ENCODE peak calls at places on chromosomes 11 and 22, in five cellular contexts. C is HS-27A; Q is astrocyte of the cerebellum; M is hypothalamus; K is stimulated activated CD4-positive, alpha-beta T cell treated with anti-CD3 and anti-CD28 coated beads, Interleukin-4, amount 100 ng/mL, for 48 hours. U is an unnamed sample.

GRCh38 chr11:60925685-60926267 is 1.5 kb downstream of the TMEM132A start:
- DNase-seq in C (no peak), K (no peak), M (no peak), Q (no peak), U (no peak)

GRCh38 chr11:94132152-94132558 is 3.5 kb downstream of the PANX1 start:
- DNase-seq in M (no peak), C (no peak), Q (peak; percentile 61), K (no peak), U (no peak)

GRCh38 chr11:64996710-64997380 is at the start of gene BATF2:
- DNase-seq in K (no peak), Q (no peak), M (peak; percentile 59), C (peak; percentile 40), U (no peak)

GRCh38 chr11:66324626-66325025 is 7.8 kb upstream of the CD248 start:
- DNase-seq in M (no peak), K (no peak), C (no peak), Q (no peak), U (no peak)

GRCh38 chr11:69524291-69524882 is 42.9 kb downstream of the LINC01488 start:
- DNase-seq in K (no peak), Q (no peak), M (no peak), C (no peak), U (no peak)

GRCh38 chr11:131661137-131661536 is 290.7 kb downstream of the NTM start:
- DNase-seq in M (no peak), K (no peak), Q (no peak), C (no peak), U (no peak)

GRCh38 chr22:20159088-20159487 is 8.2 kb upstream of the CCDC188 start:
- DNase-seq in M (no peak), Q (no peak), K (no peak), C (no peak), U (no peak)

GRCh38 chr22:36724836-36725235 is 21.3 kb upstream of the CACNG2 start:
- DNase-seq in Q (no peak), M (no peak), C (no peak), K (no peak), U (no peak)

GRCh38 chr22:45462034-45462655 is 40.5 kb upstream of the FBLN1 start:
- DNase-seq in C (no peak), K (no peak), M (no peak), Q (no peak), U (no peak)

GRCh38 chr11:19368726-19369364 is 128.1 kb upstream of the E2F8 start:
- DNase-seq in Q (no peak), C (no peak), M (no peak), K (no peak), U (no peak)

GRCh38 chr22:46071451-46072029 is 78.8 kb upstream of the PPARA start:
- DNase-seq in C (peak; percentile 73), M (peak; percentile 95), K (peak; percentile 54), Q (peak; percentile 95), U (peak; percentile 51)

GRCh38 chr11:70158201-70158600 is 44.9 kb upstream of the FADD start:
- DNase-seq in C (no peak), M (no peak), Q (no peak), K (no peak), U (no peak)

GRCh38 chr22:36580846-36581245 is 51.9 kb upstream of the EIF3D start:
- DNase-seq in M (no peak), K (no peak), C (no peak), Q (no peak), U (no peak)

GRCh38 chr11:105579111-105579510 is 30.8 kb upstream of the GRIA4 start:
- DNase-seq in Q (no peak), M (no peak), K (no peak), C (no peak), U (no peak)

GRCh38 chr11:48109046-48109666 is 107.5 kb upstream of the OR4B1 start:
- DNase-seq in K (no peak), C (peak; percentile 41), Q (peak; percentile 51), M (no peak), U (no peak)

GRCh38 chr11:93741882-93742226 is 382 bp downstream of the C11orf54 start:
- DNase-seq in C (no peak), K (no peak), Q (no peak), M (no peak), U (no peak)

GRCh38 chr11:126080206-126080941 is 17.7 kb upstream of the CDON start:
- DNase-seq in Q (no peak), K (no peak), M (no peak), C (no peak), U (no peak)

GRCh38 chr11:1450958-1451710 is 35.4 kb downstream of the MOB2 start:
- DNase-seq in K (no peak), M (no peak), C (no peak), Q (no peak), U (no peak)

GRCh38 chr11:47797633-47798032 is 30.5 kb upstream of the FNBP4 start:
- DNase-seq in M (no peak), Q (peak; percentile 58), C (no peak), K (peak; percentile 15), U (peak; percentile 67)

GRCh38 chr11:45333023-45333422 is 46.9 kb upstream of the SYT13 start:
- DNase-seq in Q (no peak), C (no peak), M (no peak), K (no peak), U (no peak)

GRCh38 chr11:445765-446588 is 4.1 kb upstream of the PTDSS2 start:
- DNase-seq in M (no peak), Q (no peak), K (no peak), C (no peak), U (no peak)

GRCh38 chr11:20021212-20021611 is 139.1 kb downstream of the DBX1 start:
- DNase-seq in K (no peak), C (no peak), M (no peak), Q (no peak), U (no peak)

GRCh38 chr11:93997741-93998140 is 23.4 kb upstream of the HEPHL1 start:
- DNase-seq in K (no peak), Q (no peak), C (no peak), M (no peak), U (no peak)

GRCh38 chr11:1469911-1470680 is 16.5 kb downstream of the MOB2 start:
- DNase-seq in K (no peak), M (no peak), Q (no peak), C (no peak), U (no peak)

GRCh38 chr11:66563832-66564231 is 4.6 kb downstream of the CTSF start:
- DNase-seq in C (no peak), M (no peak), K (no peak), Q (no peak), U (no peak)

GRCh38 chr22:39122772-39123470 is 25.9 kb downstream of the APOBEC3H start:
- DNase-seq in K (no peak), M (no peak), Q (no peak), C (no peak), U (no peak)

GRCh38 chr11:71151561-71151960 is 100.8 kb downstream of the SHANK2 start:
- DNase-seq in C (no peak), Q (no peak), M (no peak), K (no peak), U (no peak)

GRCh38 chr11:85886089-85887056 is 31.2 kb downstream of the CCDC83 start:
- DNase-seq in M (no peak), C (no peak), K (no peak), Q (peak; percentile 16), U (no peak)

GRCh38 chr11:104956528-104956927 is 11.8 kb downstream of the CASP4 start:
- DNase-seq in C (no peak), Q (no peak), K (no peak), M (no peak), U (no peak)

GRCh38 chr11:93570759-93571413 is 27.7 kb upstream of the SMCO4 start:
- DNase-seq in M (no peak), Q (peak; percentile 27), K (no peak), C (no peak), U (peak; percentile 36)

GRCh38 chr11:120372296-120372695 is 36.1 kb downstream of the ARHGEF12 start:
- DNase-seq in M (no peak), C (no peak), K (no peak), Q (no peak), U (no peak)

GRCh38 chr11:134759855-134760254 is 347.8 kb upstream of the B3GAT1 start:
- DNase-seq in K (no peak), M (no peak), C (no peak), Q (no peak), U (no peak)

GRCh38 chr11:116605543-116605942 is 167.2 kb downstream of the BUD13 start:
- DNase-seq in Q (no peak), K (peak; percentile 25), C (no peak), M (no peak), U (no peak)

GRCh38 chr11:8811571-8811970 is 99.4 kb upstream of the AKIP1 start:
- DNase-seq in K (no peak), C (no peak), Q (no peak), M (no peak), U (no peak)

GRCh38 chr11:69574383-69575255 is 66.3 kb upstream of the CCND1 start:
- DNase-seq in M (no peak), K (no peak), Q (no peak), C (no peak), U (no peak)

GRCh38 chr11:30992513-30992849 is 377.1 kb downstream of the DCDC1 start:
- DNase-seq in Q (no peak), C (no peak), K (no peak), M (no peak), U (no peak)

GRCh38 chr11:122898799-122899198 is 16.2 kb downstream of the JHY start:
- DNase-seq in C (no peak), M (no peak), K (no peak), Q (no peak), U (no peak)